ENCODE peak calls at places on chromosomes 3 and 15, in six cellular contexts. L is neural progenitor cell, F is Peyer's patch, B is AG10803, I is sigmoid colon, Z is choroid plexus epithelial cell. M is an unnamed sample.
A peak's percentile ranks its signal among the peaks of the same experiment; 100 is the strongest.

GRCh38 chr3:13896473-13897154 is 16.7 kb upstream of the WNT7A start:
- DNase-seq in I (peak; percentile 72), F (no peak), Z (peak; percentile 82), L (peak; percentile 88), B (peak; percentile 62), M (peak; percentile 74)

GRCh38 chr3:11553436-11554235 is 90.1 kb downstream of the VGLL4 start:
- DNase-seq in I (peak; percentile 75), B (no peak), F (peak; percentile 43), Z (peak; percentile 89), L (no peak), M (peak; percentile 20)

GRCh38 chr3:194474675-194475074 is 12.1 kb downstream of the ATP13A3 start:
- DNase-seq in L (no peak), F (no peak), B (peak; percentile 42), Z (no peak), I (no peak), M (peak; percentile 56)

GRCh38 chr3:173397161-173398110 is at the start of gene NLGN1:
- DNase-seq in Z (peak; percentile 70), F (peak; percentile 57), B (peak; percentile 83), L (peak; percentile 86), I (peak; percentile 86), M (peak; percentile 64)

GRCh38 chr3:195893121-195893449 is 15.3 kb downstream of the TNK2 start:
- DNase-seq in B (no peak), Z (no peak), I (peak; percentile 79), F (no peak), L (no peak), M (no peak)

GRCh38 chr15:34900748-34901147 is 68.8 kb downstream of the AQR start:
- DNase-seq in B (no peak), Z (no peak), I (no peak), L (no peak), F (no peak), M (no peak)

GRCh38 chr15:31328999-31329639 is 2.5 kb downstream of the KLF13 start:
- DNase-seq in I (peak; percentile 74), L (peak; percentile 58), Z (no peak), F (peak; percentile 83), B (no peak), M (no peak)

GRCh38 chr3:69181592-69182211 is 59.3 kb upstream of the LMOD3 start:
- DNase-seq in F (no peak), L (peak; percentile 39), I (no peak), B (peak; percentile 30), Z (peak; percentile 86), M (peak; percentile 72)

GRCh38 chr15:87089551-87089950 is 1009.9 kb downstream of the AGBL1 start:
- DNase-seq in Z (no peak), F (no peak), B (no peak), L (no peak), I (no peak), M (no peak)

GRCh38 chr3:18127181-18127863 is 297.8 kb downstream of the SATB1 start:
- DNase-seq in I (no peak), Z (no peak), L (no peak), F (no peak), B (no peak), M (no peak)

GRCh38 chr3:182896553-182896952 is 83.8 kb downstream of the DCUN1D1 start:
- DNase-seq in I (no peak), B (no peak), L (no peak), Z (no peak), F (no peak), M (no peak)

GRCh38 chr15:89506026-89506686 is 9.8 kb upstream of the RHCG start:
- DNase-seq in I (no peak), B (no peak), F (no peak), Z (no peak), L (no peak), M (no peak)

GRCh38 chr15:68435966-68436365 is 4.0 kb upstream of the ITGA11 start:
- DNase-seq in I (no peak), F (no peak), B (no peak), Z (no peak), L (no peak), M (no peak)

GRCh38 chr15:67085818-67086649 is 20.6 kb downstream of the SMAD3 start:
- DNase-seq in Z (peak; percentile 94), I (no peak), B (peak; percentile 97), F (no peak), L (no peak), M (peak; percentile 97)

GRCh38 chr15:91952216-91952615 is 98.7 kb downstream of the SLCO3A1 start:
- DNase-seq in I (no peak), Z (no peak), L (no peak), F (no peak), B (no peak), M (no peak)

GRCh38 chr3:129441215-129441614 is 1.2 kb downstream of the IFT122 start:
- DNase-seq in Z (peak; percentile 13), F (no peak), L (no peak), I (no peak), B (no peak), M (no peak)

GRCh38 chr3:53072653-53073552 is 27.0 kb upstream of the SFMBT1 start:
- DNase-seq in F (peak; percentile 90), I (peak; percentile 87), Z (peak; percentile 79), L (peak; percentile 93), B (peak; percentile 73), M (peak; percentile 71)

GRCh38 chr15:51281368-51281967 is 56.9 kb downstream of the CYP19A1 start:
- DNase-seq in Z (peak; percentile 79), I (peak; percentile 78), L (peak; percentile 74), F (no peak), B (peak; percentile 44), M (peak; percentile 76)

GRCh38 chr15:85941186-85941855 is 138.3 kb upstream of the AGBL1 start:
- DNase-seq in Z (peak; percentile 1), B (peak; percentile 15), F (no peak), I (no peak), L (no peak), M (peak; percentile 8)

DNA sequence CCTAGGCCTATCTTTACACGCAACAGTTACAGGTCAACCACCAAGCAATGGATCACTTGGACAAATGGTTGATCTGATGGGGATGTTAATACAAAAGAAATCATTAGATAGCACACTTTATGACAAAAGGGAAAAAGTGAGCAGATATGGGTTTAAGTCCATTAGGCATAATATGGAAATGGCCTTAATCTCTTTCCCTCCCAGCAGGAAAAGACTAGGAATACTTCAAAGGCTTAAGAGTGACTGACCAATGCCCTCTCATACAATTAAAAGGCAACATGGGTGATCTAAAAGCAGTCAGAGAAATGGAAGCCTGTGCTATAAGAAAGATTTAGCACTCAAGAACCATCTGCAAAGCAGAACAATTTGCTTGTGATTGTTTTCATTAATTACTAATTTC is 3.3 kb downstream of the PRTG start:
- DNase-seq in I (no peak), L (peak; percentile 52), B (no peak), Z (no peak), F (no peak), M (no peak)
- H3K4me3 ChIP-seq in I (no peak overlapping the region), L (peak overlapping the region; percentile 93), B (no peak overlapping the region), Z (no peak overlapping the region), F (no peak overlapping the region), M (no peak overlapping the region)

GRCh38 chr15:25860885-25861866 is 2.0 kb downstream of the ATP10A start:
- DNase-seq in B (peak; percentile 78), F (no peak), Z (no peak), L (no peak), I (no peak), M (peak; percentile 58)

GRCh38 chr15:25858952-25859760 is 4.0 kb downstream of the ATP10A start:
- DNase-seq in L (no peak), I (peak; percentile 59), F (no peak), Z (no peak), B (no peak), M (no peak)

GRCh38 chr15:25862087-25862468 is 1.0 kb downstream of the ATP10A start:
- DNase-seq in L (no peak), F (no peak), Z (no peak), I (peak; percentile 72), B (peak; percentile 39), M (peak; percentile 36)

GRCh38 chr15:25862469-25863066 is 559 bp downstream of the ATP10A start:
- DNase-seq in I (no peak), B (peak; percentile 31), Z (no peak), F (no peak), L (peak; percentile 21), M (no peak)

DNA sequence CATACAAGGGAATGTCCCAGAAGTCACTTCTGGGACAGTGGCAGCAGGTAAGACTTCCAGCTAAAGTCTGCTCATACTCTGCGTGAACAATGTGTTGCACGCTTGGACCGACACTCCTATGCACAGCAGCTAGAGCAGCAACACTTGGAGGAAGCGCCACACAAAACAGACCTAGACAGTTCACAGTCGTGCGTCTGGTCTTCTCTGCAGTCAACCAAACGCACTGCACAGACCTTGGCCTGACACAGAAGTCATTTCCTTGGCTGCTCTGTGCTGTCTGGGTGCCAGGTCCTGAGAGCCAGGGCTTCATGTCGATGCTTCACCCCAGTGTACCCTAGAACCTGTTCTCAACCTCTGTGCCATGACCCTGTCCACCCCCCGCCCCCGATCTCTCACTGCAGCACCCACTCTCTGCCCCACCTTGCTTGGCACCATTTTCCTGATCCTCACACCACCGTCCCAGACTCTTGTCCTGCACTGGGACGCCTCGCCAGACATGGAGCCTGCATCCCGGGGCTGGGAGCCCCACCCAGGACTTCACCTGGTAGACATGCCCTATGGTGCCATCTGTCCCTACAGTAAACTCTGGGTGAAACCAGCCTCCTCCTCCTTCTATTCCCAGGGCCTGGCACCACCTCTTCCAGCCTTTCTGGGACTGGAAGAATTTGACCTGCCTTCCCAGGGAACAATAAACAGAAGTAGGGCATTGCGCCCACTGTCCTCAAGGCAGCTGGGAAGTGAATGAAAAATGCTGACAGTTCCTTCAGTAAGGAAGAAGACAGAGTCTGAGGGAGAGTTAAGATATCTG is 3.1 kb downstream of the ATP10A start:
- DNase-seq in I (peak; percentile 78), Z (no peak), F (no peak), B (peak; percentile 37), L (no peak), M (peak; percentile 41)
- H3K4me3 ChIP-seq in I (peak overlapping the region; percentile 65), Z (no peak overlapping the region), F (peak overlapping the region; percentile 19), B (peak overlapping the region; percentile 88), L (no peak overlapping the region), M (peak overlapping the region; percentile 28)

DNA sequence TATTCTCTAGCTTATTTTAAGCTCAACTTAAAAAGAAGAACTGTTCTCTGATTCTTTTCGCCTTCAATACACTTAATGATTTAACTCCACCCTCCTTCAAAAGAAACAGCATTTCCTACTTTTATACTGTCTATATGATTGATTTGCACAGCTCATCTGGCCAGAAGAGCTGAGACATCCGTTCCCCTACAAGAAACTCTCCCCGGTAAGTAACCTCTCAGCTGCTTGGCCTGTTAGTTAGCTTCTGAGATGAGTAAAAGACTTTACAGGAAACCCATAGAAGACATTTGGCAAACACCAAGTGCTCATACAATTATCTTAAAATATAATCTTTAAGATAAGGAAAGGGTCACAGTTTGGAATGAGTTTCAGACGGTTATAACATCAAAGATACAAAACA is at the start of gene CCR5:
- DNase-seq in L (no peak), F (no peak), Z (peak; percentile 17), I (no peak), B (no peak), M (peak; percentile 15)
- H3K4me3 ChIP-seq in L (no peak within 1 kb of the TSS), F (peak within 1 kb of the TSS; percentile 18), Z (no peak within 1 kb of the TSS), I (peak within 1 kb of the TSS; percentile 3), B (no peak within 1 kb of the TSS), M (no peak within 1 kb of the TSS)

DNA sequence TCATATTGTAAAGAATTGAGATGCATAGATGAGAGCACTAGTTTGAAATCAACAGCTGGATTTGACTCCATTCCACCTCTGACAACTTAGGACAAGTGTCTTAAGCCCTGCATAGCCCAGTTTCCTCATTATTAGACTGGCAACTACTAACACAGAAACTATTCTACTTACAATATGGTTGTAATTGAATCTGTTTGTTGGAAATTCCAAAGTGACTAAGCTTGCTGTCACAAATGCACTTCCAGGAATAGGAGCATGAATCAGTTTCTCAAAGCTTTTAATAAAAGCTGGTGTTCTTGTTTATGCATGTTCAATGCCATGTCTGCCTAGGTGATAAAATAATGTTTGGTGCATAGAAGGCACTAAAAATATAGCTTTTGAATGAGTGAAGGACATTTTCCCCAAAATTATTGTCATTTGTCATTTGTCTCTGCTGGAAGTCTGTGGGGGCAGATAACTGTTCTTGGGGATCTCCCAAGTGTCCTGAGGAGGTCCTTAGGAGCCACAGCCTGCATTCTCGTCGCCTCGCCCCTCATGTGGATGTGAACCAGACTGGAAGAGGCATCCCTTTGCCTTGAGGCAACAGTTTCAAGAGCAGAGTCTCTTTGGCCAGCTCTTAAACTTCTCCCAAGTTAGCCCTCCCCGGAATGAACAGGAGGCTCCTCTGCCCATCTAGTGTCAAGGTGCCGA is 40.4 kb upstream of the CD47 start:
- DNase-seq in B (peak; percentile 89), I (no peak), L (no peak), Z (peak; percentile 72), F (no peak), M (peak; percentile 87)
- H3K4me3 ChIP-seq in B (no peak overlapping the region), I (no peak overlapping the region), L (no peak overlapping the region), Z (no peak overlapping the region), F (no peak overlapping the region), M (no peak overlapping the region)

M was measured in fibroblast of the aortic adventitia.